ENCODE peak calls at places on chromosomes 5 and 9, in four cellular contexts. B is stomach, F is lung, Z is PC-3. W is an unnamed sample. For H3K27me3, the result is how much of the 10 kb centered on the place peaks cover.

GRCh38 chr5:111124793-111125192 is 32.6 kb downstream of the WDR36 start:
- DNase-seq in B (no peak), F (no peak), Z (no peak), W (no peak)

GRCh38 chr9:130713286-130713975 is 19.9 kb downstream of the EXOSC2 start:
- DNase-seq in B (no peak), F (peak), Z (peak), W (no peak)

GRCh38 chr5:113474100-113474700 is 14.1 kb downstream of the MCC start:
- DNase-seq in B (no peak), F (no peak), Z (no peak), W (no peak)

GRCh38 chr5:149849990-149850910 is 94.3 kb downstream of the PDE6A start:
- DNase-seq in B (no peak), F (no peak), Z (no peak), W (no peak)

GRCh38 chr9:81080900-81081299 is 608.4 kb downstream of the TLE1 start:
- DNase-seq in B (no peak), F (no peak), Z (no peak), W (no peak)

GRCh38 chr5:103120607-103121200 is 603 bp downstream of the PPIP5K2 start:
- DNase-seq in B (no peak), F (peak), Z (peak), W (no peak)

GRCh38 chr5:143775258-143775657 is 36.7 kb upstream of the HMHB1 start:
- DNase-seq in B (no peak), F (no peak), Z (peak), W (no peak)

GRCh38 chr9:125430161-125430485 is 168.5 kb downstream of the GAPVD1 start:
- DNase-seq in B (no peak), F (no peak), Z (no peak), W (no peak)

GRCh38 chr9:76424491-76424890 is 30.3 kb upstream of the RFK start:
- DNase-seq in B (no peak), F (no peak), Z (no peak), W (no peak)

GRCh38 chr5:63409737-63410136 is 552.5 kb downstream of the HTR1A start:
- DNase-seq in B (no peak), F (no peak), Z (no peak), W (no peak)

GRCh38 chr5:32308951-32309350 is 3.8 kb downstream of the MTMR12 start:
- DNase-seq in B (no peak), F (no peak), Z (no peak), W (no peak)

GRCh38 chr9:129307227-129307970 is 129.3 kb upstream of the IER5L start:
- DNase-seq in B (peak), F (no peak), Z (no peak), W (no peak)

GRCh38 chr5:135826221-135826525 is 8.3 kb upstream of the SLC25A48 start:
- DNase-seq in B (no peak), F (peak), Z (no peak), W (no peak)

GRCh38 chr9:17484906-17485305 is 94.0 kb upstream of the SH3GL2 start:
- DNase-seq in B (no peak), F (no peak), Z (no peak), W (no peak)

GRCh38 chr9:129412814-129413536 is 207.9 kb downstream of the C9orf50 start:
- DNase-seq in B (peak), F (peak), Z (peak), W (no peak)

GRCh38 chr5:174750720-174751119 is 26.3 kb downstream of the MSX2 start:
- DNase-seq in B (no peak), F (no peak), Z (no peak), W (no peak)

GRCh38 chr9:83707518-83707767 is 315 bp downstream of the UBQLN1 start:
- DNase-seq in B (peak), F (no peak), Z (peak), W (no peak)

GRCh38 chr5:102561894-102562760 is 63.3 kb upstream of the SLCO6A1 start:
- DNase-seq in B (no peak), F (no peak), Z (peak), W (no peak)

GRCh38 chr9:129023036-129023907 is 4.9 kb downstream of the SH3GLB2 start:
- DNase-seq in B (no peak), F (no peak), Z (no peak), W (peak)

GRCh38 chr5:106399381-106399780 is 1271.4 kb downstream of the EFNA5 start:
- DNase-seq in B (no peak), F (no peak), Z (peak), W (no peak)

GRCh38 chr5:143051244-143052058 is 281.3 kb downstream of the ARHGAP26 start:
- DNase-seq in B (no peak), F (no peak), Z (peak), W (no peak)

GRCh38 chr5:103804714-103805113 is 242.1 kb upstream of the NUDT12 start:
- DNase-seq in B (no peak), F (no peak), Z (peak), W (no peak)

GRCh38 chr5:177474845-177475562 is 1.6 kb upstream of the DBN1 start:
- DNase-seq in B (no peak), F (no peak), Z (no peak), W (no peak)

GRCh38 chr5:120778491-120779293 is 314.6 kb downstream of the PRR16 start:
- DNase-seq in B (no peak), F (no peak), Z (no peak), W (no peak)

GRCh38 chr9:98571643-98572042 is 137.1 kb downstream of the GABBR2 start:
- DNase-seq in B (no peak), F (no peak), Z (no peak), W (no peak)
- H3K27me3 ChIP-seq in B (under half), F (under half), Z (under half), W (under half)

GRCh38 chr9:93010696-93011095 is 47.8 kb upstream of the SUSD3 start:
- DNase-seq in B (no peak), F (no peak), Z (no peak), W (no peak)
- TF ChIP-seq CTCF in B (no peak), F (no peak), Z (no peak), W (no peak)

GRCh38 chr9:133950916-133951231 is 41.2 kb downstream of the VAV2 start:
- DNase-seq in B (no peak), F (no peak), Z (no peak), W (no peak)

GRCh38 chr9:133951265-133951664 is 40.9 kb downstream of the VAV2 start:
- DNase-seq in B (no peak), F (no peak), Z (no peak), W (no peak)

GRCh38 chr9:133949486-133950061 is 42.5 kb downstream of the VAV2 start:
- DNase-seq in B (no peak), F (no peak), Z (no peak), W (no peak)

GRCh38 chr9:133948571-133949485 is 43.3 kb downstream of the VAV2 start:
- DNase-seq in B (no peak), F (no peak), Z (no peak), W (no peak)

DNA sequence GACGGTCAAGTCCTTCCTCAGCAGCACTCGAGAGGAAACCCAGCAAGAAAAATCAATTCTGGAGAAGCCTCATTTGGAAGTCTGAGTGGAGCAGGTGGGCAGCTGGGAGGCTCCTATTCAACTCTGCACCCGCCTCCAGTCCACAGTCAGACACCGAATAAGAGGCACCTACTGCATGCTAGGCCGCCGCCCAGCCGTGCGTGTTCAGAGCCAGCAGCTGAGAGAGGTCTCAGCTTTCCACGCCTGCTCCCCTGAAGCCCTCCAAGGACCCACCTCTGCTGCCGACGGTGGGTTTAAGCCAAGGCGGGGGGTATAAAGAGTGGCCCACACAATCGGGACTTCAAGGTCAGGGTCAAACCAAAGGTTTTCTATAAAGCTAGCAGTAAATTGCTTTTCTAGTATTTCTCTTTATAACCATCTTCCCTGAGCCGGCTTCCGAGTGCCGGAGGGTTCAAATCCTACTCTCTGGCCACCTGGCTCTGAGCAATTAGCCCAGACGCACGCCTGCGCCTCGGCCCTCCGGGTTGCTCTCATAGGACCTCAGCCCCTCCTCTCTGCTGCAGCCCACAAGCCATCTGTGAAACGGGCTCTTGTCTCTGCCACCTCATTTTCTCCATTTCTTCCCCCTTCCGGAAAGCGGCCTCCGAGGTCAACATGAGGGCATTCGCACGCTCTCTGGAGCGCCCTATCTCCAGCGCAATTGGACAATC is 41.8 kb downstream of the VAV2 start:
- DNase-seq in B (no peak), F (no peak), Z (no peak), W (no peak)
- H3K4me3 ChIP-seq in B (no peak), F (no peak), Z (no peak), W (peak)

GRCh38 chr5:1444361-1445189 is 665 bp downstream of the SLC6A3 start:
- DNase-seq in B (peak), F (no peak), Z (no peak), W (no peak)
- H3K27me3 ChIP-seq in B (half or more), F (under half), Z (under half), W (half or more)

GRCh38 chr5:43020294-43020711 is 19.8 kb downstream of the ANXA2R start:
- DNase-seq in B (no peak), F (no peak), Z (no peak), W (no peak)
- TF ChIP-seq CTCF in B (no peak), F (no peak), Z (peak), W (no peak)

DNA sequence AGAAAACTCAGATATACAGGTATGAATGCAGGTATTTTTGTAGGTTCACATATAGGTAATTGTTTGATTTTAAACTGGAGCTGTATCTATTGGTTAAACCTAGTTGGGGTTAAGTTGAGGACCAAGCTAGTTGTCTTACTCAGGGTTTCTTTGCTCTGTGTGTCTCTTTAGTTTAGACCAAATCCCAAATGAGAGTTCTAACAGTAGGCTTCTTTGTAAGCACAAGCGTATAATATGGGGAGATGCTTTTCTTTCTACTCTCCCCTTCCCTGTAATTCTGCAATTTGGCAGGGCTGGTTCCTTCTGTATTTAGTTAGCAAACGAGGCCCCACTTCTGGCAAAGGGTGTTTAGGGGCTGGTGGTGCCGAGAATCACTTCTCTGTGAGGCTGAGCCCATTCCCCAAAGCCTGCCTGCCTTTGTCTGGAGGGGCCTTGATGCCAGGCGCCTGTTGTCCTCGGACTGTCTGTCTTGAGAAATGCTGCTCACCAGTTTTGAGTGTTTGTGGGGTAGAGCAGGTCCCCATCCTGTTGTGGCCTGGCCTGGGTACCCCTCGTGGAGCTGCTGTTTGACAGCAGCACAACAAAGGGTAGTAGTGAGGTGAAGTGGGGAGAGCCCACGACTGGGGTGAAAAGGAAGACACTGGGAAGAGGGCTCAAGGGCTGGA is 259.3 kb downstream of the FANCC start:
- DNase-seq in B (no peak), F (no peak), Z (no peak), W (no peak)
- H3K4me3 ChIP-seq in B (peak), F (no peak), Z (no peak), W (peak)

GRCh38 chr5:151917931-151918330 is 6.7 kb downstream of the GLRA1 start:
- DNase-seq in B (no peak), F (no peak), Z (no peak), W (no peak)
- H3K27me3 ChIP-seq in B (under half), F (under half), Z (half or more), W (under half)

GRCh38 chr5:179858586-179859427 is at the start of gene MRNIP:
- DNase-seq in B (peak), F (peak), Z (peak), W (peak)
- TF ChIP-seq CTCF in B (peak), F (peak), Z (no peak), W (peak)

GRCh38 chr9:20511680-20512079 is 110.6 kb downstream of the MLLT3 start:
- DNase-seq in B (no peak), F (no peak), Z (no peak), W (no peak)
- H3K4me3 ChIP-seq in B (no peak), F (no peak), Z (no peak), W (no peak)

W was measured in dorsolateral prefrontal cortex.